ENCODE peak calls at places on chromosomes 1 and 21, in seven cellular contexts. K is NT2/D1; U is activated T-helper 1 cell treated with Interleukin-2 at 50 U/mL for 16 hours; Z is posterior vena cava; E is stimulated activated CD8-positive, alpha-beta memory T cell treated with anti-CD3 and anti-CD28 coated beads, Interleukin-12 subunit alpha, Interleukin-12 subunit beta, amount 100 ng/mL, for 4 hours; H is iris pigment epithelial cell; O is B cell. Y is an unnamed sample.

GRCh38 chr1:208004851-208005250 is 93.9 kb upstream of the CD34 start:
- DNase-seq in K (no peak), E (no peak), H (peak; percentile 66), Z (no peak), O (no peak), U (no peak), Y (no peak)

GRCh38 chr1:29385966-29386365 is 149.6 kb downstream of the PTPRU start:
- DNase-seq in Z (no peak), O (no peak), K (no peak), U (no peak), H (no peak), E (no peak), Y (no peak)

GRCh38 chr1:50930965-50931737 is 28.9 kb downstream of the FAF1 start:
- DNase-seq in E (no peak), K (no peak), H (peak; percentile 31), Z (no peak), U (no peak), O (peak; percentile 42), Y (no peak)

GRCh38 chr1:199747984-199748383 is 279.5 kb upstream of the NR5A2 start:
- DNase-seq in E (no peak), H (peak; percentile 25), U (no peak), O (no peak), Z (no peak), K (no peak), Y (no peak)

GRCh38 chr21:32626633-32627196 is 14.5 kb upstream of the CFAP298 start:
- DNase-seq in H (peak; percentile 44), Z (no peak), K (no peak), O (no peak), U (no peak), E (no peak), Y (no peak)

GRCh38 chr1:9840176-9840575 is 16.4 kb upstream of the CLSTN1 start:
- DNase-seq in K (no peak), O (no peak), Z (peak; percentile 23), E (no peak), H (no peak), U (no peak), Y (no peak)

GRCh38 chr1:89965203-89965900 is 29.6 kb upstream of the ZNF326 start:
- DNase-seq in K (no peak), Z (no peak), E (no peak), O (no peak), H (no peak), U (no peak), Y (no peak)

GRCh38 chr1:116153692-116154031 is 42.5 kb downstream of the MAB21L3 start:
- DNase-seq in H (no peak), O (no peak), Z (no peak), U (no peak), K (no peak), E (no peak), Y (no peak)

GRCh38 chr1:158045639-158046038 is 52.2 kb downstream of the KIRREL1 start:
- DNase-seq in H (peak; percentile 61), O (no peak), U (no peak), E (no peak), Z (peak; percentile 8), K (peak; percentile 89), Y (no peak)

GRCh38 chr1:194717941-194718340 is 1531.5 kb upstream of the B3GALT2 start:
- DNase-seq in O (no peak), U (no peak), Z (no peak), K (no peak), E (no peak), H (no peak), Y (no peak)

GRCh38 chr1:21939650-21940374 is 2.7 kb upstream of the HSPG2 start:
- DNase-seq in U (no peak), K (no peak), Z (peak; percentile 97), O (no peak), H (peak; percentile 96), E (no peak), Y (no peak)

GRCh38 chr21:45330075-45330781 is 42.5 kb upstream of the POFUT2 start:
- DNase-seq in K (peak; percentile 96), E (no peak), U (no peak), Z (peak; percentile 81), H (peak; percentile 86), O (no peak), Y (no peak)

GRCh38 chr1:233613252-233614172 is at the start of gene KCNK1:
- DNase-seq in U (no peak), E (no peak), H (peak; percentile 94), O (no peak), Z (peak; percentile 87), K (peak; percentile 65), Y (no peak)